ENCODE peak calls at places on chromosomes 7 and 10, in six cellular contexts. J, Y, W, I, T and K are unnamed samples.

GRCh38 chr7:135406908-135407307 is 103.0 kb downstream of the CNOT4 start:
- DNase-seq in T (no peak), Y (no peak), J (no peak), I (no peak), W (no peak), K (no peak)

GRCh38 chr10:97013568-97013967 is 172.2 kb downstream of the SLIT1 start:
- DNase-seq in T (no peak), Y (no peak), W (no peak), J (no peak), I (no peak), K (no peak)

GRCh38 chr10:76149602-76150138 is 718.2 kb downstream of the LRMDA start:
- DNase-seq in Y (no peak), T (no peak), J (no peak), I (no peak), W (no peak), K (no peak)

GRCh38 chr7:41886906-41887311 is 184.0 kb upstream of the INHBA start:
- DNase-seq in T (no peak), W (no peak), J (no peak), Y (peak; percentile 92), I (peak; percentile 92), K (peak; percentile 72)

GRCh38 chr7:87961754-87962153 is 27.7 kb downstream of the ADAM22 start:
- DNase-seq in W (no peak), Y (no peak), T (no peak), I (no peak), J (no peak), K (peak; percentile 24)

GRCh38 chr10:103876155-103876554 is 20.8 kb upstream of the SH3PXD2A start:
- DNase-seq in I (no peak), Y (no peak), W (no peak), J (no peak), T (no peak), K (no peak)

GRCh38 chr10:63281967-63282366 is 148.8 kb downstream of the NRBF2 start:
- DNase-seq in T (no peak), Y (peak; percentile 77), J (no peak), I (no peak), W (no peak), K (no peak)

GRCh38 chr7:32616625-32617024 is 121.3 kb downstream of the AVL9 start:
- DNase-seq in Y (peak; percentile 44), W (no peak), J (no peak), T (peak; percentile 18), I (peak; percentile 75), K (peak; percentile 94)

GRCh38 chr10:497289-497688 is 192.2 kb downstream of the DIP2C start:
- DNase-seq in J (no peak), I (no peak), W (no peak), T (no peak), Y (no peak), K (no peak)

GRCh38 chr7:23291957-23292560 is 7.1 kb upstream of the MALSU1 start:
- DNase-seq in Y (no peak), T (no peak), J (no peak), W (no peak), I (no peak), K (no peak)

GRCh38 chr10:71964669-71965515 is 697 bp downstream of the CHST3 start:
- DNase-seq in Y (peak; percentile 76), W (no peak), J (no peak), I (peak; percentile 90), T (peak; percentile 76), K (peak; percentile 82)

GRCh38 chr7:156459067-156459466 is 181.5 kb upstream of the RNF32 start:
- DNase-seq in I (no peak), W (no peak), Y (no peak), T (no peak), J (no peak), K (no peak)

GRCh38 chr7:156461881-156462665 is 178.5 kb upstream of the RNF32 start:
- DNase-seq in W (no peak), J (no peak), T (no peak), I (no peak), Y (no peak), K (no peak)

GRCh38 chr7:156458011-156458410 is 182.6 kb upstream of the RNF32 start:
- DNase-seq in T (no peak), J (no peak), Y (no peak), W (no peak), I (no peak), K (no peak)

GRCh38 chr7:156460861-156461632 is 179.5 kb upstream of the RNF32 start:
- DNase-seq in T (no peak), I (no peak), Y (no peak), W (no peak), J (no peak), K (no peak)

DNA sequence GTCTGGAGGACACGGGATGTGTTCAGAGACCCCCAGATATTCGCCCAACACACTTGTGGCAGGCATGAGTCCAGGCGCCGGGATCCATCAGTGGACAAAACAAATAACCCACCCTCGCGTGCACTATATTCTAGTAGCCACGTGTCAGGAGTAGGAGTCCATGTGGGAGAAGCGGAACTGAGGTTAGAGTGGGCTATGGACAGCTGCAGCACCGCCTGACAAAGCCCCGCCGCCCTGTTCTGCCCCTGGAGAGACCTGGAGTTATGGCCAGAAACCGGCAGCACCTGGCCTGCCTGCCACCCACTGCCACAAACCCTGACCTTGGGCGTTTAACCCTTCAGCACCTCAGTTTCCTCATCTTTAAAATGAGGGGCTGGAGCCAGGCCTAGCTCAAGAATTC is 181.0 kb upstream of the RNF32 start:
- DNase-seq in Y (no peak), T (no peak), W (no peak), I (no peak), J (no peak), K (no peak)
- H3K4me3 ChIP-seq in Y (no peak overlapping the region), T (no peak overlapping the region), W (no peak overlapping the region), I (no peak overlapping the region), J (no peak overlapping the region), K (no peak overlapping the region)

GRCh38 chr10:89836840-89837172 is 135.4 kb downstream of the KIF20B start:
- DNase-seq in J (no peak), I (no peak), W (no peak), Y (no peak), T (no peak), K (no peak)
- H3K4me3 ChIP-seq in J (no peak overlapping the region), I (peak overlapping the region; percentile 84), W (peak overlapping the region; percentile 67), Y (peak overlapping the region; percentile 63), T (peak overlapping the region; percentile 47), K (peak overlapping the region; percentile 59)

GRCh38 chr10:100006241-100006886 is 3.4 kb downstream of the DNMBP start:
- DNase-seq in W (no peak), J (peak; percentile 83), T (no peak), Y (peak; percentile 96), I (peak; percentile 93), K (peak; percentile 96)
- H3K4me3 ChIP-seq in W (no peak overlapping the region), J (no peak overlapping the region), T (no peak overlapping the region), Y (peak overlapping the region; percentile 93), I (peak overlapping the region; percentile 99), K (peak overlapping the region; percentile 21)

GRCh38 chr7:157090485-157091165 is 48.1 kb upstream of the UBE3C start:
- DNase-seq in Y (no peak), I (no peak), T (no peak), J (no peak), W (no peak), K (no peak)

GRCh38 chr7:157087646-157088045 is 51.1 kb upstream of the UBE3C start:
- DNase-seq in J (no peak), I (no peak), W (no peak), Y (no peak), T (no peak), K (no peak)

GRCh38 chr7:157089100-157089510 is 49.6 kb upstream of the UBE3C start:
- DNase-seq in T (no peak), J (peak; percentile 42), W (no peak), I (no peak), Y (no peak), K (no peak)

GRCh38 chr7:157088136-157088535 is 50.6 kb upstream of the UBE3C start:
- DNase-seq in I (no peak), Y (no peak), T (no peak), W (no peak), J (no peak), K (no peak)

GRCh38 chr7:157086508-157087187 is 52.1 kb upstream of the UBE3C start:
- DNase-seq in J (no peak), I (no peak), T (no peak), W (no peak), Y (no peak), K (no peak)
- H3K4me3 ChIP-seq in J (no peak overlapping the region), I (no peak overlapping the region), T (no peak overlapping the region), W (no peak overlapping the region), Y (no peak overlapping the region), K (no peak overlapping the region)

DNA sequence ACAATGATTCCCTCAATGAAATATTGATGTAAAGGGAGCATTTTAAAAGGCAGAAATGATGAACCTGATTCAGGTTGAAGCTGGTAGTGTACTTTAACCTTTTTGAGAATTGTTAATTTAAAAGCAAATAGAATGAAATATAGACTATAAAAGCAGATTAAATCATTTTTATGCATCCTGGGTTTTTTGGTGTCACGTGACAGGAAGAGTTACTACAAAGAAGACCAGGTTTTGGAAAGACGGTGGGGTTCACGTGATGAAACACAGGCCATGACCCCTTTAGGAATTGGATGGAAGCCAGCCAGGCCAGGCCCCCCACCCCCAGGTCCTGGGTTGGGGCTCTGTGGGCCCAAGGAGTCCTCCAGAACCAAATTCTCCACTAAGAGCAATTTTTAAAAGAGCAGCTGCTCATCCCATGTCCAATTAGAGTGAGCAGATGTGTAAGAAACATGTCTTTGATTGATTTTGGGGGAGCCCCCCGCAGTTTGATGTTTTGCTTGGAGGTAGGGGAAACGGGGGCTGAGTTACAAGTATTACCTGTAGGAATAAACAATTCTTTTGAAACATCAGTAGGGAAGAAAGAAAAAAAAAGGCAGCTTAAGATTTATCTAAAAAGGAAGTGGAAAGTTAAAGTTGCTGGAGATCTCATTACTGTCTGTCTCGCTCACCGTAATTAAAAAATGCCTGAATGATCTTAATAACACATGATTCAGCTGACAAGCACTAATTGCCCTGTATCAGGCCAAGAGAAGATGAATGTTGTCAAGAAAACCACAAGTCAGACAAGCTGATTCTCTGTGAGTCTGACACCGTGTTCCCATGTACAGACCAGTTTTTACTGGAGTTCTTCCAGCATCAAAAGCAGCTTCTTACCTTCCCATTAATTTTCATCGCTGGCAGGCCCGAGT is 63.4 kb downstream of the CUX1 start:
- DNase-seq in T (no peak), Y (peak; percentile 79), W (no peak), J (no peak), I (peak; percentile 41), K (peak; percentile 89)
- H3K4me3 ChIP-seq in T (no peak overlapping the region), Y (no peak overlapping the region), W (no peak overlapping the region), J (no peak overlapping the region), I (no peak overlapping the region), K (no peak overlapping the region)

GRCh38 chr7:4727914-4728705 is 46.0 kb downstream of the FOXK1 start:
- DNase-seq in T (no peak), Y (peak; percentile 14), I (no peak), J (no peak), W (no peak), K (no peak)

GRCh38 chr7:4725014-4725951 is 43.2 kb downstream of the FOXK1 start:
- DNase-seq in W (peak; percentile 20), J (peak; percentile 82), I (peak; percentile 93), T (peak; percentile 89), Y (peak; percentile 94), K (peak; percentile 69)

GRCh38 chr7:4724648-4725013 is 42.5 kb downstream of the FOXK1 start:
- DNase-seq in J (peak; percentile 82), I (peak; percentile 18), W (no peak), T (no peak), Y (peak; percentile 54), K (no peak)

GRCh38 chr7:4726568-4726967 is 44.5 kb downstream of the FOXK1 start:
- DNase-seq in T (no peak), W (no peak), I (no peak), J (no peak), Y (no peak), K (no peak)

DNA sequence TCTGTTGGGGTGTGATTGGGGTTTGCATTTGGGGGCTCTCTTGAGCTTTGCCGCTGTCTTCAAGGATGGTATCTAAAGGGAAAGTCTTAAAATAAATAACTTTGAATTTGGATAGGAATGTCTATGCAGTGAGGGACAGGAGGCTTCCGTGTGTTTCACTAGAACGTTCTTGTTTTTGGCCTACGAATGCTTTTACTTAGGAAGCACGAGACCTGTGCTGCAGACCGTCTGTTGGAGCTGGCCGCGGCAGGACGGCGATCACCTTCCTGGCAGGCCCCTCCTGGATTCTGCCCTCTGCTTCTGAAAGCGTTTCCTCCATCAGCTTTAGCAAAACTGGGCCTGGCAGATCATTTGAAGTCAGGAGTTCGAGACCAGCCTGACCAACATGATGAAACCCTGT is 44.0 kb downstream of the FOXK1 start:
- DNase-seq in J (no peak), I (no peak), Y (peak; percentile 44), T (no peak), W (no peak), K (no peak)
- H3K4me3 ChIP-seq in J (no peak overlapping the region), I (peak overlapping the region; percentile 77), Y (peak overlapping the region; percentile 60), T (no peak overlapping the region), W (no peak overlapping the region), K (no peak overlapping the region)